ENCODE peak calls at places on chromosome 6, in five cellular contexts. K is fibroblast of the aortic adventitia, C is ovary, L is fibroblast of lung, R is fibroblast of mammary gland. B is an unnamed sample.

GRCh38 chr6:148965287-148965686 is 218.5 kb downstream of the UST start:
- DNase-seq in L (no peak), C (no peak), R (no peak), K (peak; percentile 33), B (no peak)

GRCh38 chr6:43771210-43771857 is 1.3 kb downstream of the VEGFA start:
- DNase-seq in L (no peak), R (peak; percentile 42), K (peak; percentile 46), C (peak; percentile 78), B (peak; percentile 59)

GRCh38 chr6:116036885-116037284 is 23.8 kb downstream of the FRK start:
- DNase-seq in C (no peak), L (no peak), K (no peak), R (no peak), B (no peak)

GRCh38 chr6:105302617-105303128 is 100.2 kb downstream of the PREP start:
- DNase-seq in R (no peak), C (no peak), L (no peak), K (no peak), B (no peak)

GRCh38 chr6:2857580-2858337 is 16.1 kb upstream of the SERPINB1 start:
- DNase-seq in R (peak; percentile 53), K (peak; percentile 75), L (peak; percentile 70), C (peak; percentile 76), B (peak; percentile 92)

GRCh38 chr6:108736832-108737231 is 111.4 kb upstream of the ARMC2 start:
- DNase-seq in C (no peak), L (peak; percentile 89), K (peak; percentile 90), R (peak; percentile 82), B (peak; percentile 82)

GRCh38 chr6:20693466-20694063 is 159.3 kb downstream of the CDKAL1 start:
- DNase-seq in C (no peak), K (peak; percentile 24), L (peak; percentile 45), R (peak; percentile 72), B (peak; percentile 42)

GRCh38 chr6:89970072-89970471 is 75.8 kb downstream of the GJA10 start:
- DNase-seq in K (no peak), R (no peak), C (no peak), L (no peak), B (no peak)

GRCh38 chr6:33170176-33171095 is 21.8 kb downstream of the COL11A2 start:
- DNase-seq in C (no peak), R (no peak), L (no peak), K (no peak), B (no peak)

GRCh38 chr6:6893701-6894100 is 214.1 kb upstream of the RREB1 start:
- DNase-seq in C (no peak), R (peak; percentile 50), K (no peak), L (no peak), B (no peak)

GRCh38 chr6:11080296-11080695 is 13.3 kb upstream of the SMIM13 start:
- DNase-seq in R (no peak), C (no peak), L (no peak), K (no peak), B (no peak)

GRCh38 chr6:147751232-147751631 is 242.7 kb downstream of the SAMD5 start:
- DNase-seq in L (no peak), K (no peak), C (no peak), R (no peak), B (peak; percentile 4)

GRCh38 chr6:6277418-6277817 is 43.0 kb downstream of the F13A1 start:
- DNase-seq in K (peak; percentile 1), R (peak; percentile 81), C (no peak), L (peak; percentile 3), B (peak; percentile 1)

GRCh38 chr6:26268659-26269402 is 96.2 kb upstream of the BTN3A2 start:
- DNase-seq in K (peak; percentile 19), L (peak; percentile 58), C (no peak), R (peak; percentile 70), B (peak; percentile 35)

GRCh38 chr6:36478051-36478526 is 35.3 kb downstream of the KCTD20 start:
- DNase-seq in L (no peak), C (no peak), R (no peak), K (no peak), B (no peak)

GRCh38 chr6:19772891-19773290 is 64.3 kb upstream of the ID4 start:
- DNase-seq in R (no peak), L (no peak), K (no peak), C (no peak), B (peak; percentile 3)

GRCh38 chr6:133136177-133136896 is 104.8 kb upstream of the EYA4 start:
- DNase-seq in K (no peak), R (no peak), C (no peak), L (no peak), B (no peak)

GRCh38 chr6:30844118-30844535 is 40.2 kb upstream of the DDR1 start:
- DNase-seq in R (no peak), L (no peak), K (peak; percentile 75), C (no peak), B (peak; percentile 67)

GRCh38 chr6:163231356-163232014 is 183.0 kb upstream of the QKI start:
- DNase-seq in L (no peak), R (no peak), K (no peak), C (no peak), B (no peak)

GRCh38 chr6:149701699-149702098 is 16.2 kb downstream of the LATS1 start:
- DNase-seq in K (peak; percentile 13), L (peak; percentile 47), R (peak; percentile 58), C (no peak), B (no peak)

GRCh38 chr6:106886922-106887797 is 87.4 kb downstream of the CD24 start:
- DNase-seq in L (no peak), C (no peak), K (no peak), R (no peak), B (no peak)

GRCh38 chr6:36827261-36828079 is 11.8 kb downstream of the CPNE5 start:
- DNase-seq in C (no peak), L (peak; percentile 64), R (peak; percentile 78), K (peak; percentile 82), B (peak; percentile 76)

GRCh38 chr6:146359123-146359522 is 184.5 kb upstream of the RAB32 start:
- DNase-seq in L (no peak), K (no peak), R (no peak), C (no peak), B (no peak)

GRCh38 chr6:11851405-11851804 is 72.8 kb upstream of the ADTRP start:
- DNase-seq in L (no peak), C (no peak), K (peak; percentile 63), R (peak; percentile 96), B (no peak)

GRCh38 chr6:52610745-52611355 is 34.0 kb upstream of the TRAM2 start:
- DNase-seq in K (no peak), L (peak; percentile 58), C (no peak), R (peak; percentile 72), B (peak; percentile 51)

GRCh38 chr6:160987265-160987664 is 4.3 kb upstream of the MAP3K4 start:
- DNase-seq in C (no peak), K (no peak), L (no peak), R (peak; percentile 25), B (no peak)

GRCh38 chr6:160995271-160995670 is 3.7 kb downstream of the MAP3K4 start:
- DNase-seq in C (no peak), L (no peak), K (no peak), R (no peak), B (no peak)

GRCh38 chr6:160990847-160991410 is 640 bp upstream of the MAP3K4 start:
- DNase-seq in C (no peak), L (no peak), R (no peak), K (peak; percentile 39), B (peak; percentile 31)

GRCh38 chr6:160992323-160993314 is 1.1 kb downstream of the MAP3K4 start:
- DNase-seq in R (peak; percentile 82), C (peak; percentile 38), K (peak; percentile 80), L (peak; percentile 84), B (peak; percentile 86)

GRCh38 chr6:160991411-160992322 is at the start of gene MAP3K4:
- DNase-seq in K (peak; percentile 70), L (peak; percentile 77), R (peak; percentile 75), C (peak; percentile 79), B (peak; percentile 79)
- TF ChIP-seq CTCF in K (no peak), L (no peak), R (no peak), C (no peak), B (no peak)

GRCh38 chr6:235763-236360 is 56.4 kb upstream of the DUSP22 start:
- DNase-seq in R (peak; percentile 50), K (peak; percentile 71), L (peak; percentile 78), C (no peak), B (peak; percentile 78)
- H3K4me3 ChIP-seq in R (peak overlapping the region; percentile 30), K (peak overlapping the region; percentile 55), L (no peak overlapping the region), C (peak overlapping the region; percentile 7), B (peak overlapping the region; percentile 52)

DNA sequence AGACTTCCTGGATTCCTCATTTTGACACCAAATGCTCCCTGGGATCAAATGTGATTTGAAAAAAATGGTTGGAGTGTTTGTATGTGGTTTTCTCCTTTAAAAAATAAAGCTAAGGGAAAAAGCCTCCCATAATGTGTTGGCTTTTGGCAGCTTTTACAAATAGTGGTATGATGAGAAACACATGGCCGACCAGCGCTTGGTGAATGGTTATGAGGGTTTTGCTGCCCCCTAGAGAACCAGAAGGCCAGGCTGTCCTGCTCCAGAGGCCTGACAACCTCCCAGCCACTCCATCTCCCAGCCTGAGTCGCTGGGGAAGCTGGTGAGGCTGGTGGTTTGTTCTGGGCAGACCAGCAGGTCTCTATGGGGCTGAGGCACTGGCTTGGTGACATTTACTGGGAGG is 69.3 kb downstream of the CLIC5 start:
- DNase-seq in K (peak; percentile 91), R (peak; percentile 92), C (peak; percentile 46), L (peak; percentile 90), B (peak; percentile 83)
- TF ChIP-seq CTCF in K (peak; percentile 68), R (peak; percentile 72), C (no peak), L (peak; percentile 64), B (peak; percentile 72)

DNA sequence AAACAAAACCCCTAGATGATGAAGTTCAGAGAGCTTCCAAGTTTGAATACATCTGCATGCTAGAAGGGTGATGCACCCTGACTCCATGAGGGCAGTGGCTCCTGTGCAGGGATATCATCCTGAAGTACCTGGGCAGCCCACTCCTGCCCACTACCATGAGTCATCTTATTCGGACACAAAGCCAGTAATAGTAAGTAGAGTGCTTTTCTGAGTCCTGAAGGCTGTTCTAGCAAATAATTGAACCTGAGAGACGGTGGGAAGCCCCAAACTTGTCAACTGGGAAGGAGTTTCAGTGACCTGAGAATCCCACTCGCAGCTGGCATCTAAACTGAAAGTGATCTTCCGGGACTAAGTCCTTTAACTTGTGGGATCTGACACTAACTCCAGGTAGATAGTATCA is 152.9 kb upstream of the COL21A1 start:
- DNase-seq in L (no peak), R (no peak), C (no peak), K (no peak), B (no peak)
- H3K4me3 ChIP-seq in L (no peak overlapping the region), R (no peak overlapping the region), C (no peak overlapping the region), K (no peak overlapping the region), B (no peak overlapping the region)

GRCh38 chr6:166031275-166031674 is 136.4 kb downstream of the TBXT start:
- DNase-seq in C (no peak), R (no peak), L (no peak), K (no peak), B (no peak)

GRCh38 chr6:166029506-166029905 is 138.1 kb downstream of the TBXT start:
- DNase-seq in R (peak; percentile 81), C (no peak), K (no peak), L (no peak), B (peak; percentile 55)

GRCh38 chr6:166036321-166037105 is 131.1 kb downstream of the TBXT start:
- DNase-seq in R (peak; percentile 42), L (no peak), K (no peak), C (no peak), B (no peak)

GRCh38 chr6:166027761-166028160 is 139.9 kb downstream of the TBXT start:
- DNase-seq in C (no peak), K (peak; percentile 24), L (no peak), R (peak; percentile 55), B (peak; percentile 63)

GRCh38 chr6:166032366-166033171 is 135.1 kb downstream of the TBXT start:
- DNase-seq in C (no peak), R (peak; percentile 96), K (peak; percentile 92), L (peak; percentile 89), B (peak; percentile 96)
- TF ChIP-seq CTCF in C (no peak), R (peak; percentile 32), K (peak; percentile 28), L (peak; percentile 14), B (peak; percentile 36)

B was measured in choroid plexus epithelial cell.